ENCODE peak calls at places on chromosomes 12 and 14, in eight cellular contexts. F, P, V, I, G, S, W and J are unnamed samples.

GRCh38 chr14:99007795-99008194 is 264.2 kb downstream of the BCL11B start:
- DNase-seq in S (no peak), V (no peak), F (no peak), P (no peak), W (no peak), I (no peak), G (no peak), J (no peak)

GRCh38 chr14:20548414-20549158 is 12.3 kb downstream of the RNASE9 start:
- DNase-seq in I (no peak), G (no peak), F (no peak), W (no peak), V (no peak), S (no peak), P (no peak), J (no peak)

GRCh38 chr14:104826197-104826857 is 25.4 kb downstream of the ZBTB42 start:
- DNase-seq in G (peak), I (peak), W (peak), P (peak), V (peak), S (peak), F (peak), J (peak)

GRCh38 chr12:123089631-123090353 is 61.1 kb downstream of the PITPNM2 start:
- DNase-seq in W (no peak), P (no peak), S (peak), I (no peak), G (no peak), F (peak), V (no peak), J (peak)

GRCh38 chr12:116454950-116455447 is 104.2 kb upstream of the MAP1LC3B2 start:
- DNase-seq in F (peak), I (no peak), W (no peak), G (no peak), V (no peak), S (peak), P (no peak), J (peak)

GRCh38 chr14:71333705-71334104 is 426.4 kb downstream of the PCNX1 start:
- DNase-seq in P (no peak), I (no peak), G (no peak), V (no peak), F (no peak), W (no peak), S (no peak), J (no peak)

GRCh38 chr14:23695220-23695999 is 59.2 kb downstream of the DHRS2 start:
- DNase-seq in G (no peak), W (no peak), S (no peak), V (no peak), F (no peak), I (peak), P (no peak), J (peak)

GRCh38 chr12:69922999-69923398 is 98.0 kb downstream of the MYRFL start:
- DNase-seq in I (no peak), F (no peak), P (no peak), W (no peak), S (no peak), V (no peak), G (no peak), J (no peak)

GRCh38 chr12:120039711-120040110 is 50.7 kb downstream of the BICDL1 start:
- DNase-seq in S (no peak), G (no peak), F (no peak), I (no peak), V (peak), P (no peak), W (no peak), J (no peak)

GRCh38 chr12:45731376-45731775 is 1.9 kb downstream of the ARID2 start:
- DNase-seq in I (no peak), W (no peak), F (no peak), S (no peak), P (no peak), G (no peak), V (no peak), J (no peak)

GRCh38 chr14:26835949-26836570 is 238.2 kb upstream of the NOVA1 start:
- DNase-seq in I (no peak), V (peak), S (no peak), P (no peak), W (no peak), G (no peak), F (no peak), J (no peak)

GRCh38 chr12:7093892-7094291 is 1.6 kb upstream of the C1R start:
- DNase-seq in V (no peak), S (peak), I (peak), P (no peak), F (no peak), G (no peak), W (no peak), J (peak)

GRCh38 chr12:122471324-122472226 is 29.2 kb downstream of the ZCCHC8 start:
- DNase-seq in F (peak), V (peak), W (no peak), P (no peak), G (no peak), I (no peak), S (peak), J (peak)

GRCh38 chr14:30296956-30297405 is 262.0 kb upstream of the G2E3 start:
- DNase-seq in I (no peak), W (no peak), S (no peak), G (no peak), V (no peak), F (no peak), P (peak), J (no peak)

GRCh38 chr12:89731614-89732013 is 23.0 kb upstream of the ATP2B1 start:
- DNase-seq in W (no peak), I (no peak), P (no peak), G (no peak), V (no peak), F (no peak), S (peak), J (peak)

GRCh38 chr12:122473543-122474323 is 27.0 kb downstream of the ZCCHC8 start:
- DNase-seq in W (peak), F (no peak), P (no peak), I (peak), S (peak), V (no peak), G (no peak), J (no peak)

GRCh38 chr14:75720828-75721227 is 59.8 kb downstream of the TTLL5 start:
- DNase-seq in P (no peak), S (peak), V (peak), I (peak), W (no peak), F (no peak), G (peak), J (peak)

GRCh38 chr14:60649815-60650381 is 621 bp upstream of the SIX1 start:
- DNase-seq in F (no peak), I (no peak), V (no peak), S (no peak), G (no peak), W (no peak), P (no peak), J (peak)

GRCh38 chr12:71950819-71951218 is 12.2 kb downstream of the TPH2 start:
- DNase-seq in S (no peak), V (no peak), F (no peak), P (no peak), G (no peak), I (no peak), W (no peak), J (no peak)

GRCh38 chr12:42426733-42427132 is 100.8 kb downstream of the PPHLN1 start:
- DNase-seq in S (peak), V (peak), W (no peak), P (no peak), F (no peak), I (no peak), G (no peak), J (peak)

GRCh38 chr14:51834218-51834617 is 26.2 kb upstream of the GNG2 start:
- DNase-seq in V (no peak), I (no peak), S (no peak), P (peak), W (no peak), F (no peak), G (no peak), J (no peak)

GRCh38 chr12:108761226-108761625 is 29.9 kb upstream of the CORO1C start:
- DNase-seq in G (no peak), W (no peak), I (no peak), P (no peak), V (no peak), F (no peak), S (no peak), J (no peak)

GRCh38 chr14:103395245-103395644 is 10.0 kb downstream of the MARK3 start:
- DNase-seq in F (no peak), I (no peak), P (no peak), W (no peak), S (peak), G (no peak), V (no peak), J (no peak)

GRCh38 chr12:71183018-71183417 is 25.2 kb upstream of the TSPAN8 start:
- DNase-seq in F (no peak), V (no peak), W (no peak), I (peak), G (no peak), P (no peak), S (peak), J (peak)

GRCh38 chr14:24255931-24256696 is 6.9 kb downstream of the TGM1 start:
- DNase-seq in S (no peak), G (peak), I (no peak), W (no peak), V (no peak), F (no peak), P (no peak), J (no peak)

GRCh38 chr14:69398818-69399210 is 322 bp downstream of the SLC39A9 start:
- DNase-seq in F (no peak), P (no peak), I (no peak), W (no peak), V (peak), G (no peak), S (no peak), J (no peak)

GRCh38 chr14:96693986-96694385 is 103.2 kb upstream of the VRK1 start:
- DNase-seq in I (no peak), F (no peak), W (no peak), P (no peak), V (no peak), G (no peak), S (no peak), J (no peak)

GRCh38 chr12:114751712-114752111 is 67.7 kb upstream of the TBX3 start:
- DNase-seq in V (no peak), W (no peak), F (no peak), G (no peak), P (no peak), S (no peak), I (no peak), J (no peak)

GRCh38 chr14:50769893-50770500 is 61.0 kb downstream of the NIN start:
- DNase-seq in I (no peak), P (no peak), F (no peak), G (no peak), S (no peak), V (no peak), W (no peak), J (no peak)

GRCh38 chr12:127480775-127481314 is 786.1 kb upstream of the TMEM132C start:
- DNase-seq in P (no peak), I (no peak), S (no peak), W (no peak), V (no peak), G (no peak), F (no peak), J (no peak)

GRCh38 chr14:93100570-93100969 is 15.2 kb downstream of the ITPK1 start:
- DNase-seq in I (no peak), F (no peak), S (no peak), W (no peak), V (no peak), P (peak), G (no peak), J (no peak)

GRCh38 chr12:124668602-124669001 is 101.2 kb upstream of the NCOR2 start:
- DNase-seq in S (no peak), P (no peak), V (no peak), W (no peak), G (no peak), I (no peak), F (no peak), J (peak)

GRCh38 chr12:18171571-18171970 is 81.6 kb upstream of the RERGL start:
- DNase-seq in F (no peak), V (no peak), P (no peak), S (peak), W (no peak), G (no peak), I (no peak), J (peak)

GRCh38 chr12:11650697-11651281 is 1.3 kb downstream of the ETV6 start:
- DNase-seq in W (no peak), G (no peak), F (no peak), S (peak), I (no peak), P (no peak), V (peak), J (peak)

GRCh38 chr14:105945891-105946290 is 419.5 kb downstream of the TMEM121 start:
- DNase-seq in W (peak), S (no peak), G (no peak), P (peak), F (no peak), I (no peak), V (no peak), J (no peak)

GRCh38 chr14:91119556-91120311 is 5.9 kb downstream of the DGLUCY start:
- DNase-seq in I (no peak), V (no peak), W (no peak), F (no peak), P (no peak), G (no peak), S (peak), J (peak)